ENCODE peak calls at places on chromosomes 3 and 15, in six cellular contexts. O, A, F, W, H and T are unnamed samples.
A peak's percentile ranks its signal among the peaks of the same experiment; 100 is the strongest.

GRCh38 chr3:107973152-107973551 is 117.7 kb downstream of the CD47 start:
- DNase-seq in O (no peak), A (no peak), F (no peak), W (peak; percentile 43), H (no peak), T (no peak)

GRCh38 chr3:55147856-55148720 is 220.2 kb upstream of the LRTM1 start:
- DNase-seq in O (no peak), A (no peak), F (no peak), W (peak; percentile 76), H (no peak), T (peak; percentile 57)

GRCh38 chr3:30167511-30168135 is 438.8 kb upstream of the TGFBR2 start:
- DNase-seq in O (peak; percentile 4), A (no peak), F (no peak), W (peak; percentile 22), H (no peak), T (peak; percentile 24)

GRCh38 chr3:12994357-12994606 is 78.9 kb downstream of the IQSEC1 start:
- DNase-seq in O (no peak), A (no peak), F (no peak), W (no peak), H (no peak), T (peak; percentile 39)

GRCh38 chr3:155739154-155739553 is 5.7 kb downstream of the PLCH1 start:
- DNase-seq in O (no peak), A (no peak), F (no peak), W (peak; percentile 11), H (no peak), T (peak; percentile 59)

GRCh38 chr15:25465835-25466234 is 27.0 kb upstream of the UBE3A start:
- DNase-seq in O (no peak), A (no peak), F (no peak), W (no peak), H (no peak), T (no peak)

GRCh38 chr3:82329300-82329699 is 567.9 kb upstream of the GBE1 start:
- DNase-seq in O (no peak), A (no peak), F (no peak), W (no peak), H (no peak), T (no peak)

GRCh38 chr3:62178739-62179600 is 194.4 kb downstream of the FEZF2 start:
- DNase-seq in O (no peak), A (no peak), F (no peak), W (no peak), H (no peak), T (no peak)

GRCh38 chr15:73927003-73927475 is 777 bp downstream of the LOXL1 start:
- DNase-seq in O (no peak), A (peak; percentile 67), F (no peak), W (no peak), H (peak; percentile 98), T (peak; percentile 54)

GRCh38 chr15:51375966-51376640 is 34.6 kb downstream of the GLDN start:
- DNase-seq in O (no peak), A (no peak), F (no peak), W (peak; percentile 80), H (peak; percentile 68), T (peak; percentile 73)

GRCh38 chr3:45909542-45909941 is 23.2 kb downstream of the CCR9 start:
- DNase-seq in O (no peak), A (no peak), F (no peak), W (no peak), H (no peak), T (no peak)

GRCh38 chr15:89806565-89807550 is 7.8 kb downstream of the ANPEP start:
- DNase-seq in O (no peak), A (no peak), F (no peak), W (no peak), H (no peak), T (no peak)

GRCh38 chr3:156628836-156629618 is 45.4 kb upstream of the TIPARP start:
- DNase-seq in O (no peak), A (no peak), F (no peak), W (no peak), H (no peak), T (no peak)

GRCh38 chr15:77516076-77516475 is 95.4 kb downstream of the HMG20A start:
- DNase-seq in O (no peak), A (no peak), F (no peak), W (no peak), H (no peak), T (no peak)

GRCh38 chr3:50913279-50913678 is 238.6 kb downstream of the DOCK3 start:
- DNase-seq in O (no peak), A (no peak), F (no peak), W (no peak), H (no peak), T (no peak)

GRCh38 chr3:53236112-53236841 is 19.5 kb downstream of the TKT start:
- DNase-seq in O (no peak), A (peak; percentile 66), F (no peak), W (peak; percentile 93), H (peak; percentile 84), T (peak; percentile 91)

GRCh38 chr15:41115088-41115651 is 910 bp downstream of the INO80 start:
- DNase-seq in O (peak; percentile 38), A (peak; percentile 28), F (no peak), W (peak; percentile 35), H (no peak), T (peak; percentile 69)

GRCh38 chr15:28918141-28918983 is 32.6 kb downstream of the APBA2 start:
- DNase-seq in O (peak; percentile 54), A (peak; percentile 98), F (peak; percentile 91), W (no peak), H (peak; percentile 22), T (peak; percentile 27)

GRCh38 chr15:60795889-60796288 is 316.9 kb upstream of the ICE2 start:
- DNase-seq in O (no peak), A (no peak), F (no peak), W (no peak), H (no peak), T (no peak)

GRCh38 chr15:60797444-60798040 is 318.6 kb upstream of the ICE2 start:
- DNase-seq in O (no peak), A (no peak), F (no peak), W (no peak), H (no peak), T (no peak)

GRCh38 chr15:60793656-60794055 is 314.7 kb upstream of the ICE2 start:
- DNase-seq in O (no peak), A (no peak), F (no peak), W (no peak), H (no peak), T (no peak)

GRCh38 chr15:60798821-60799220 is 319.9 kb upstream of the ICE2 start:
- DNase-seq in O (no peak), A (no peak), F (no peak), W (peak; percentile 79), H (no peak), T (peak; percentile 78)

DNA sequence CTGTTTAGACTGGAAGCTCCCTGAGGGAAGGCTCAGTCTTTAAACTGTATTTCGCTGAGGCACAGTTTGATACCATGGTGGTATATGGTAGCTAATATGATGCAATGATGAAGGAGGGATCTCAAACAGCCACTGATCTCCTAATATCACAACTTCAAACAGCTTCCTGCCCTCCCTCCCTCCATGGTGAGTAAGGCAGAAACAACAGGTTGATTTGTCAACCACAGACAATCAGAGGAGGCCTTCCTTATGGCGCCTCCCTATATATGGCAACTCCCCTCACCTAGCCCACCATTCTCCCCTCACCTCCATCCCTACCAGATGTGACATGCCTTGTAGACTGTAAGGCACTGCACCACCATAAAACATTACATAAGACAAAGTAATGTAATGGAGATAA is 316.5 kb upstream of the ICE2 start:
- DNase-seq in O (no peak), A (no peak), F (no peak), W (no peak), H (no peak), T (no peak)
- H3K14ac ChIP-seq in O (no peak overlapping the region), A (no peak overlapping the region), F (no peak overlapping the region), W (no peak overlapping the region), H (no peak overlapping the region), T (no peak overlapping the region)

DNA sequence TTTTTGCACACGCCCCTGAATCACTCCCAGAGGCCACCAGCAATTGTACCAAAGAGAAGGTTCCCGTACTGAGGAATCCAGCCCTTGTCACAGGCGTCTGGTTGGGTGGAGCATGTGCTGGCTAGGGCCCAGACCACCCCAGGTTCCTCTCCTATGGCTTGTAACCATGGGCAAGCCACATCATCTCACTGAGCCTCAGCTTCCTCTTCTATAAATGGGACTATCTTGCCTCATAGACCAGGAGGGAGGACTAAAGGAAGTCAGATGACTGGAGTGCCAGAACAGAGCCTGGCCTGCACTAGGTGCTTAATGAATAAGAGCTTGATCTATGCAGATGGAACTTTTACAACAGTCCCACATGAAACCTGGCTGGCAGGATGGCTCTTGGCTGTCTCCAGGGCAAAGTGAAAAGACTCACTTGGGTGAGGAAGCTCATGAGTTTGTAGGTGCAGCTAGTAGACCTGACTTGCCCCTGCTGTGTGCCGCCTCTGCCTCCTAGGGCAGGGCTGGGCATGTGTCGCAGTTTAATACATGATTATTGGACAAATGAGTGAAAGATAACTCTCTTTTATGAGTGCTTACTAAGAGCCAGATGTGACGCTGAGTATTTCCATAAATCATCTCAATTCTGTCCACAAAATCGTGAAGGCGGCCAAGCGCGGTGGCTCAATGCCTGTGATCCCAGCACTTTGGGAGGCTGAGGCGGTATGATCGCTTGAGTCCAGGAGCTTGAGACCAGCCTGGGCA is 29.3 kb downstream of the CTSH start:
- DNase-seq in O (no peak), A (no peak), F (no peak), W (no peak), H (no peak), T (no peak)
- H3K14ac ChIP-seq in O (no peak overlapping the region), A (no peak overlapping the region), F (no peak overlapping the region), W (no peak overlapping the region), H (no peak overlapping the region), T (peak overlapping the region; percentile 26)

DNA sequence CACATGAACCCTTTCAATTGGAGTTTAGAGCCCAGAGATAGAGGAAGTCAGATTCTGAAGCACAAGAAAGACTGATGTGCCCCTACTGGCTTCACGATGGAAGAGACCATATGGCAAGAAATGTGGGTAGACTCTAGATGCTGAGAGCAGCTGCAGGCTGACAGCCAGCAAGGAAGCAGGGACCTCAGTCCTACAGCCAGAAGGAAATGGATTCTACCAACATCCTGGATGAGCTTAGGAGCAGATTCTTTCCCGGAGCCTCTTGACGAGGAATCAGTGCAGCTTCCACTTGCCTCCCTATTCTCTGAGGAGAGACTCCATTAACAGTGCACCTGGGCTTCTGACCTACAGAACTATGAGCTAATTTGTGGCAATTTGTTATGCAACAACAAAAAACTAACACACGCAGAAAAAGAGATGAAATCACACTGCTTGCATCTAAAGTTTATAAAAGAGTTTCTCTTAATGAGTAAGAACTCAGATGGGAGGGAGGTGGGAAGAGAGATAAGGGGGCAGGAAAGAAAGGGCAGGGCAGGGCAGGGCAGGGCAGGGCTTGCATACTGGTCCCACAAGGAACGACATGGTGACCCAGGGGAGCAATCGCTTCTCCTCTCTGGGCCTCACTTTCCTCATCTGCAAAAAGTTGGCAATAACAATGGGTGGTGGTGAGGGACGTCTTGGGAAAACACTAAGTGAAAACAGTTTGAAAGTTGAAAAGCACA is 440.9 kb downstream of the FOXP1 start:
- DNase-seq in O (no peak), A (peak; percentile 80), F (no peak), W (peak; percentile 34), H (no peak), T (peak; percentile 32)
- H3K14ac ChIP-seq in O (no peak overlapping the region), A (no peak overlapping the region), F (no peak overlapping the region), W (peak overlapping the region; percentile 31), H (no peak overlapping the region), T (no peak overlapping the region)

GRCh38 chr3:193502871-193503270 is 51.8 kb downstream of the ATP13A4 start:
- DNase-seq in O (no peak), A (no peak), F (no peak), W (no peak), H (no peak), T (no peak)
- H3K14ac ChIP-seq in O (no peak overlapping the region), A (no peak overlapping the region), F (no peak overlapping the region), W (no peak overlapping the region), H (no peak overlapping the region), T (no peak overlapping the region)

GRCh38 chr3:36764704-36765038 is 318 bp upstream of the DCLK3 start:
- DNase-seq in O (no peak), A (no peak), F (no peak), W (no peak), H (no peak), T (no peak)
- H3K14ac ChIP-seq in O (peak overlapping the region; percentile 43), A (peak overlapping the region; percentile 67), F (no peak overlapping the region), W (no peak overlapping the region), H (no peak overlapping the region), T (no peak overlapping the region)